ENCODE peak calls at places on chromosomes 11 and 22, in four cellular contexts. One of them, this sample, is unnamed.

GRCh38 chr22:31836010-31836409 is 82.2 kb downstream of the DEPDC5 start:
- DNase-seq in NCI-H1930: no peak
- DNase-seq in osteocyte: no peak
- DNase-seq in astrocyte of the cerebellum: no peak
- DNase-seq in this sample: no peak

GRCh38 chr11:102544594-102544993 is 14.0 kb upstream of the MMP7 start:
- DNase-seq in NCI-H1930: no peak
- DNase-seq in astrocyte of the cerebellum: no peak
- DNase-seq in osteocyte: no peak
- DNase-seq in this sample: no peak

GRCh38 chr11:61687420-61687819 is 7.2 kb downstream of the DAGLA start:
- DNase-seq in astrocyte of the cerebellum: no peak
- DNase-seq in osteocyte: no peak
- DNase-seq in NCI-H1930: no peak
- DNase-seq in this sample: no peak

GRCh38 chr11:68053981-68054812 is 15.4 kb downstream of the TCIRG1 start:
- DNase-seq in astrocyte of the cerebellum: no peak
- DNase-seq in NCI-H1930: no peak
- DNase-seq in osteocyte: no peak
- DNase-seq in this sample: no peak

GRCh38 chr22:35212020-35212419 is 45.3 kb upstream of the HMGXB4 start:
- DNase-seq in NCI-H1930: no peak
- DNase-seq in astrocyte of the cerebellum: peak
- DNase-seq in osteocyte: no peak
- DNase-seq in this sample: no peak

GRCh38 chr11:64086263-64086938 is 50.7 kb downstream of the FLRT1 start:
- DNase-seq in osteocyte: no peak
- DNase-seq in astrocyte of the cerebellum: no peak
- DNase-seq in NCI-H1930: no peak
- DNase-seq in this sample: no peak

GRCh38 chr11:35427158-35427557 is 7.8 kb upstream of the SLC1A2 start:
- DNase-seq in astrocyte of the cerebellum: peak
- DNase-seq in osteocyte: no peak
- DNase-seq in NCI-H1930: no peak
- DNase-seq in this sample: no peak

GRCh38 chr11:61833926-61834277 is 5.8 kb downstream of the FADS2 start:
- DNase-seq in NCI-H1930: no peak
- DNase-seq in osteocyte: no peak
- DNase-seq in astrocyte of the cerebellum: no peak
- DNase-seq in this sample: no peak

GRCh38 chr11:118790357-118791014 is 478 bp downstream of the DDX6 start:
- DNase-seq in NCI-H1930: peak
- DNase-seq in osteocyte: peak
- DNase-seq in astrocyte of the cerebellum: no peak
- DNase-seq in this sample: peak

GRCh38 chr11:69915501-69916250 is 96.5 kb upstream of the FGF3 start:
- DNase-seq in osteocyte: peak
- DNase-seq in NCI-H1930: peak
- DNase-seq in astrocyte of the cerebellum: peak
- DNase-seq in this sample: peak

GRCh38 chr11:109423114-109423859 is 1.3 kb downstream of the C11orf87 start:
- DNase-seq in astrocyte of the cerebellum: no peak
- DNase-seq in NCI-H1930: no peak
- DNase-seq in osteocyte: peak
- DNase-seq in this sample: peak

GRCh38 chr11:14413307-14414072 is 54.5 kb upstream of the RRAS2 start:
- DNase-seq in NCI-H1930: no peak
- DNase-seq in osteocyte: no peak
- DNase-seq in astrocyte of the cerebellum: peak
- DNase-seq in this sample: no peak

This sample was measured in neural crest cell.